ENCODE peak calls at places on chromosomes 5 and 9, in five cellular contexts. M is ascending aorta; Q is stimulated activated naive CD4-positive, alpha-beta T cell; A is heart left ventricle; V is activated CD8-positive, alpha-beta memory T cell treated with anti-CD3 and anti-CD28 coated beads for 48 hours. F is an unnamed sample.

GRCh38 chr5:39340486-39340885 is 23.8 kb downstream of the C9 start:
- DNase-seq in M (no peak), Q (no peak), A (no peak), V (no peak), F (no peak)

GRCh38 chr9:107154291-107154690 is 128.8 kb upstream of the RAD23B start:
- DNase-seq in M (no peak), Q (no peak), A (no peak), V (no peak), F (no peak)

GRCh38 chr9:115118471-115119156 is 657 bp upstream of the TNC start:
- DNase-seq in M (peak; percentile 16), Q (no peak), A (no peak), V (no peak), F (no peak)

GRCh38 chr5:121031487-121031886 is 567.4 kb downstream of the PRR16 start:
- DNase-seq in M (no peak), Q (no peak), A (no peak), V (no peak), F (no peak)

GRCh38 chr5:9351535-9351934 is 194.3 kb downstream of the SEMA5A start:
- DNase-seq in M (no peak), Q (no peak), A (no peak), V (no peak), F (no peak)

GRCh38 chr5:14436801-14437542 is 144.6 kb upstream of the OTULINL start:
- DNase-seq in M (no peak), Q (no peak), A (no peak), V (no peak), F (no peak)

GRCh38 chr9:110058304-110058953 is 149.5 kb downstream of the C9orf152 start:
- DNase-seq in M (no peak), Q (peak; percentile 58), A (no peak), V (no peak), F (peak; percentile 39)

GRCh38 chr5:151574597-151574996 is 16.5 kb downstream of the FAT2 start:
- DNase-seq in M (no peak), Q (no peak), A (no peak), V (no peak), F (no peak)

GRCh38 chr5:91307023-91307422 is 76.1 kb downstream of the ARRDC3 start:
- DNase-seq in M (no peak), Q (no peak), A (no peak), V (no peak), F (peak; percentile 74)

GRCh38 chr9:70079364-70080103 is 35.9 kb downstream of the MAMDC2 start:
- DNase-seq in M (no peak), Q (no peak), A (no peak), V (no peak), F (no peak)

GRCh38 chr5:151638619-151639018 is 47.5 kb upstream of the FAT2 start:
- DNase-seq in M (no peak), Q (no peak), A (no peak), V (no peak), F (no peak)

GRCh38 chr5:6772886-6773285 is 59.7 kb downstream of the TENT4A start:
- DNase-seq in M (no peak), Q (no peak), A (no peak), V (no peak), F (no peak)

GRCh38 chr9:78038620-78039300 is 7.1 kb upstream of the GNAQ start:
- DNase-seq in M (no peak), Q (no peak), A (no peak), V (no peak), F (no peak)

GRCh38 chr9:2179557-2179956 is 164.4 kb downstream of the SMARCA2 start:
- DNase-seq in M (no peak), Q (no peak), A (no peak), V (no peak), F (no peak)

GRCh38 chr9:37290881-37291485 is 131.5 kb upstream of the GRHPR start:
- DNase-seq in M (no peak), Q (no peak), A (no peak), V (no peak), F (no peak)

GRCh38 chr5:105409695-105410094 is 1847.1 kb upstream of the NUDT12 start:
- DNase-seq in M (no peak), Q (no peak), A (no peak), V (no peak), F (no peak)

GRCh38 chr9:114487607-114488300 is 17.5 kb downstream of the WHRN start:
- DNase-seq in M (no peak), Q (peak; percentile 73), A (no peak), V (no peak), F (no peak)

GRCh38 chr5:5826911-5827310 is 404.4 kb downstream of the ICE1 start:
- DNase-seq in M (no peak), Q (no peak), A (no peak), V (no peak), F (no peak)

GRCh38 chr5:97508864-97509263 is 325.8 kb upstream of the RIOK2 start:
- DNase-seq in M (no peak), Q (no peak), A (no peak), V (no peak), F (no peak)

GRCh38 chr9:34991833-34992375 is 2.4 kb downstream of the DNAJB5 start:
- DNase-seq in M (peak; percentile 65), Q (no peak), A (peak; percentile 70), V (no peak), F (peak; percentile 80)

GRCh38 chr9:110700953-110701352 is 32.4 kb downstream of the MUSK start:
- DNase-seq in M (no peak), Q (no peak), A (no peak), V (no peak), F (no peak)

GRCh38 chr5:170135796-170136490 is 30.2 kb downstream of the FOXI1 start:
- DNase-seq in M (no peak), Q (no peak), A (no peak), V (no peak), F (no peak)

GRCh38 chr5:115168829-115169391 is 798 bp downstream of the TRIM36 start:
- DNase-seq in M (no peak), Q (no peak), A (peak; percentile 62), V (no peak), F (peak; percentile 34)

F was measured in left ventricle myocardium superior.